ENCODE peak calls at places on chromosome 11, in nine cellular contexts. T is NCI-H345; F is myocyte; W is posterior vena cava; I is H1; M is activated CD8-positive, alpha-beta T cell treated with anti-CD3 and anti-CD28 coated beads for 36 hours; E is NCI-H1105; K is stimulated activated CD4-positive, alpha-beta T cell treated with anti-CD3 and anti-CD28 coated beads, Interleukin-2, amount 100 ng/mL, for 24 hours; D is NCI-H1694. C is an unnamed sample.
A peak's percentile ranks its signal among the peaks of the same experiment; 100 is the strongest.

GRCh38 chr11:74147199-74147929 is 23.4 kb downstream of the C2CD3 start:
- DNase-seq in T (no peak), F (peak; percentile 92), W (no peak), I (no peak), M (no peak), E (no peak), K (no peak), D (no peak), C (no peak)

GRCh38 chr11:8066911-8067455 is 14.0 kb upstream of the TUB start:
- DNase-seq in T (no peak), F (no peak), W (no peak), I (peak; percentile 47), M (no peak), E (no peak), K (peak; percentile 7), D (no peak), C (no peak)

GRCh38 chr11:12746593-12747097 is 72.4 kb downstream of the TEAD1 start:
- DNase-seq in T (peak; percentile 96), F (peak; percentile 94), W (no peak), I (peak; percentile 82), M (no peak), E (peak; percentile 98), K (no peak), D (peak; percentile 75), C (no peak)

GRCh38 chr11:120182790-120183491 is 27.9 kb upstream of the OAF start:
- DNase-seq in T (no peak), F (peak; percentile 35), W (peak; percentile 86), I (peak; percentile 76), M (no peak), E (peak; percentile 44), K (peak; percentile 12), D (no peak), C (peak; percentile 23)

GRCh38 chr11:18700375-18700774 is 1.8 kb downstream of the TMEM86A start:
- DNase-seq in T (no peak), F (peak; percentile 91), W (no peak), I (no peak), M (no peak), E (no peak), K (no peak), D (no peak), C (no peak)

GRCh38 chr11:33898957-33899356 is 7.1 kb upstream of the LMO2 start:
- DNase-seq in T (no peak), F (no peak), W (no peak), I (no peak), M (no peak), E (no peak), K (no peak), D (no peak), C (no peak)

GRCh38 chr11:45590743-45591142 is 74.7 kb downstream of the CHST1 start:
- DNase-seq in T (no peak), F (peak; percentile 12), W (peak; percentile 84), I (no peak), M (no peak), E (peak; percentile 23), K (no peak), D (no peak), C (no peak)

GRCh38 chr11:42536961-42537360 is 774.8 kb upstream of the API5 start:
- DNase-seq in T (no peak), F (no peak), W (no peak), I (no peak), M (no peak), E (no peak), K (no peak), D (no peak), C (no peak)

GRCh38 chr11:47271961-47272661 is 2.2 kb downstream of the MADD start:
- DNase-seq in T (peak; percentile 60), F (peak; percentile 83), W (peak; percentile 12), I (no peak), M (peak; percentile 16), E (peak; percentile 61), K (no peak), D (no peak), C (no peak)

GRCh38 chr11:113159967-113160621 is 154.3 kb upstream of the TTC12 start:
- DNase-seq in T (no peak), F (no peak), W (no peak), I (no peak), M (no peak), E (no peak), K (no peak), D (no peak), C (no peak)

GRCh38 chr11:109435121-109435742 is 13.2 kb downstream of the C11orf87 start:
- DNase-seq in T (no peak), F (no peak), W (no peak), I (no peak), M (no peak), E (no peak), K (no peak), D (no peak), C (no peak)

GRCh38 chr11:18775492-18776292 is 15.9 kb downstream of the PTPN5 start:
- DNase-seq in T (peak; percentile 51), F (peak; percentile 55), W (no peak), I (peak; percentile 92), M (peak; percentile 89), E (no peak), K (peak; percentile 50), D (peak; percentile 12), C (peak; percentile 42)

GRCh38 chr11:11577932-11578331 is 43.9 kb downstream of the GALNT18 start:
- DNase-seq in T (no peak), F (no peak), W (no peak), I (peak; percentile 29), M (no peak), E (no peak), K (no peak), D (no peak), C (no peak)

GRCh38 chr11:47186076-47186936 is at the start of gene PACSIN3:
- DNase-seq in T (peak; percentile 33), F (peak; percentile 41), W (no peak), I (peak; percentile 81), M (peak; percentile 28), E (peak; percentile 16), K (peak; percentile 54), D (no peak), C (peak; percentile 72)

GRCh38 chr11:82680252-82680651 is 53.4 kb downstream of the FAM181B start:
- DNase-seq in T (no peak), F (no peak), W (no peak), I (no peak), M (no peak), E (no peak), K (no peak), D (no peak), C (peak; percentile 52)

GRCh38 chr11:125061237-125061636 is 1.9 kb upstream of the SLC37A2 start:
- DNase-seq in T (no peak), F (no peak), W (no peak), I (no peak), M (no peak), E (no peak), K (no peak), D (no peak), C (no peak)

GRCh38 chr11:126350811-126351210 is 4.7 kb upstream of the ST3GAL4 start:
- DNase-seq in T (no peak), F (no peak), W (no peak), I (no peak), M (no peak), E (no peak), K (no peak), D (no peak), C (no peak)

GRCh38 chr11:120515186-120515723 is 3.7 kb downstream of the GRIK4 start:
- DNase-seq in T (no peak), F (no peak), W (peak; percentile 55), I (no peak), M (no peak), E (no peak), K (no peak), D (no peak), C (no peak)

GRCh38 chr11:121282376-121282775 is 10.2 kb upstream of the SC5D start:
- DNase-seq in T (peak; percentile 4), F (peak; percentile 20), W (no peak), I (no peak), M (no peak), E (no peak), K (no peak), D (no peak), C (no peak)

GRCh38 chr11:102254047-102254446 is 63.2 kb upstream of the BIRC3 start:
- DNase-seq in T (no peak), F (no peak), W (no peak), I (no peak), M (no peak), E (no peak), K (no peak), D (no peak), C (no peak)

GRCh38 chr11:120208777-120209176 is 2.1 kb upstream of the OAF start:
- DNase-seq in T (no peak), F (no peak), W (no peak), I (no peak), M (no peak), E (no peak), K (no peak), D (no peak), C (peak; percentile 75)

GRCh38 chr11:12005476-12005875 is 3.0 kb downstream of the DKK3 start:
- DNase-seq in T (no peak), F (no peak), W (no peak), I (no peak), M (no peak), E (no peak), K (no peak), D (no peak), C (no peak)

GRCh38 chr11:56163804-56164203 is 3.7 kb upstream of the OR8K5 start:
- DNase-seq in T (no peak), F (no peak), W (no peak), I (no peak), M (no peak), E (no peak), K (no peak), D (no peak), C (no peak)

GRCh38 chr11:9030601-9031000 is 26.8 kb upstream of the NRIP3 start:
- DNase-seq in T (no peak), F (no peak), W (no peak), I (no peak), M (no peak), E (no peak), K (no peak), D (no peak), C (no peak)

GRCh38 chr11:17580271-17580670 is 33.2 kb downstream of the OTOG start:
- DNase-seq in T (no peak), F (no peak), W (no peak), I (peak; percentile 29), M (no peak), E (no peak), K (no peak), D (no peak), C (no peak)

GRCh38 chr11:47869548-47870393 is 21.6 kb upstream of the NUP160 start:
- DNase-seq in T (no peak), F (peak; percentile 35), W (no peak), I (no peak), M (no peak), E (no peak), K (no peak), D (no peak), C (no peak)

GRCh38 chr11:47130541-47130940 is 46.1 kb downstream of the ARFGAP2 start:
- DNase-seq in T (peak; percentile 53), F (peak; percentile 87), W (no peak), I (no peak), M (no peak), E (peak; percentile 13), K (no peak), D (no peak), C (no peak)

GRCh38 chr11:104713366-104713765 is 184.9 kb downstream of the CASP12 start:
- DNase-seq in T (no peak), F (no peak), W (no peak), I (no peak), M (no peak), E (no peak), K (no peak), D (no peak), C (no peak)

GRCh38 chr11:125083312-125084056 is 20.4 kb downstream of the SLC37A2 start:
- DNase-seq in T (no peak), F (no peak), W (no peak), I (no peak), M (no peak), E (no peak), K (no peak), D (no peak), C (no peak)

GRCh38 chr11:3155216-3155615 is 9.9 kb downstream of the OSBPL5 start:
- DNase-seq in T (no peak), F (no peak), W (peak; percentile 71), I (no peak), M (no peak), E (no peak), K (no peak), D (no peak), C (no peak)

GRCh38 chr11:92550871-92551270 is 326.3 kb downstream of the FAT3 start:
- DNase-seq in T (no peak), F (no peak), W (no peak), I (no peak), M (no peak), E (no peak), K (no peak), D (no peak), C (no peak)

C was measured in LoVo.